ENCODE peak calls at places on chromosome 3, in eight cellular contexts. Q is GM23248, B is fibroblast of lung, T is neural progenitor cell, P is GM23338, H is endothelial cell of umbilical vein, Y is hepatocyte, W is astrocyte. J is an unnamed sample.

GRCh38 chr3:123489400-123490004 is 40.6 kb upstream of the ADCY5 start:
- DNase-seq in Q (peak; percentile 72), B (peak; percentile 38), T (peak; percentile 79), P (peak; percentile 84), H (peak; percentile 67), Y (peak; percentile 80), W (peak; percentile 19), J (peak; percentile 91)

GRCh38 chr3:185308126-185308754 is 54.4 kb upstream of the EHHADH start:
- DNase-seq in Q (peak; percentile 56), B (peak; percentile 30), T (peak; percentile 79), P (peak; percentile 95), H (peak; percentile 68), Y (peak; percentile 69), W (peak; percentile 12), J (peak; percentile 72)

GRCh38 chr3:119293761-119294401 is at the start of gene ARHGAP31:
- DNase-seq in Q (peak; percentile 81), B (peak; percentile 88), T (peak; percentile 73), P (peak; percentile 78), H (peak; percentile 90), Y (peak; percentile 72), W (peak; percentile 81), J (peak; percentile 64)

GRCh38 chr3:141795311-141795710 is 32.1 kb downstream of the GRK7 start:
- DNase-seq in Q (peak; percentile 25), B (no peak), T (no peak), P (no peak), H (no peak), Y (no peak), W (no peak), J (no peak)

GRCh38 chr3:16112910-16113504 is 61.5 kb upstream of the GALNT15 start:
- DNase-seq in Q (peak; percentile 93), B (peak; percentile 90), T (no peak), P (no peak), H (no peak), Y (no peak), W (peak; percentile 86), J (no peak)

GRCh38 chr3:160810360-160810759 is 54.3 kb downstream of the PPM1L start:
- DNase-seq in Q (peak; percentile 68), B (peak; percentile 35), T (no peak), P (no peak), H (no peak), Y (no peak), W (peak; percentile 9), J (no peak)

GRCh38 chr3:184448321-184449160 is 68.7 kb downstream of the CHRD start:
- DNase-seq in Q (peak; percentile 72), B (peak; percentile 99), T (no peak), P (no peak), H (peak; percentile 96), Y (peak; percentile 31), W (peak; percentile 99), J (no peak)

GRCh38 chr3:17077614-17078013 is 192.9 kb downstream of the PLCL2 start:
- DNase-seq in Q (peak; percentile 7), B (no peak), T (no peak), P (no peak), H (no peak), Y (no peak), W (no peak), J (no peak)

GRCh38 chr3:57957823-57958222 is 50.4 kb upstream of the FLNB start:
- DNase-seq in Q (no peak), B (no peak), T (no peak), P (no peak), H (no peak), Y (no peak), W (no peak), J (no peak)

GRCh38 chr3:146250449-146251382 is at the start of gene PLSCR4:
- DNase-seq in Q (peak; percentile 83), B (peak; percentile 81), T (peak; percentile 72), P (peak; percentile 73), H (peak; percentile 93), Y (peak; percentile 78), W (peak; percentile 62), J (no peak)

GRCh38 chr3:105353485-105354161 is 13.1 kb upstream of the ALCAM start:
- DNase-seq in Q (no peak), B (peak; percentile 73), T (peak; percentile 54), P (peak; percentile 72), H (peak; percentile 35), Y (peak; percentile 43), W (peak; percentile 67), J (no peak)

GRCh38 chr3:16391936-16392536 is 121.5 kb downstream of the RFTN1 start:
- DNase-seq in Q (no peak), B (no peak), T (no peak), P (no peak), H (no peak), Y (no peak), W (no peak), J (no peak)

GRCh38 chr3:16927485-16927884 is 42.7 kb downstream of the PLCL2 start:
- DNase-seq in Q (no peak), B (no peak), T (no peak), P (no peak), H (no peak), Y (no peak), W (no peak), J (no peak)

GRCh38 chr3:128432301-128432897 is 34.3 kb downstream of the DNAJB8 start:
- DNase-seq in Q (no peak), B (no peak), T (peak; percentile 55), P (peak; percentile 77), H (no peak), Y (no peak), W (no peak), J (no peak)
- TF ChIP-seq EZH2 in Q (peak; percentile 66), B (peak; percentile 78), T (peak; percentile 31), P (no peak), H (peak; percentile 92), Y (no peak), W (peak; percentile 84), J (no peak)

GRCh38 chr3:143814358-143814968 is 33.8 kb downstream of the SLC9A9 start:
- DNase-seq in Q (no peak), B (no peak), T (no peak), P (no peak), H (no peak), Y (no peak), W (no peak), J (no peak)
- TF ChIP-seq EZH2 in Q (no peak), B (no peak), T (no peak), P (no peak), H (no peak), Y (no peak), W (no peak), J (no peak)

GRCh38 chr3:50502584-50503423 is 630 bp downstream of the CACNA2D2 start:
- DNase-seq in Q (peak; percentile 9), B (no peak), T (peak; percentile 79), P (peak; percentile 70), H (no peak), Y (peak; percentile 17), W (no peak), J (no peak)
- TF ChIP-seq EZH2 in Q (peak; percentile 91), B (peak; percentile 67), T (no peak), P (peak; percentile 42), H (peak; percentile 96), Y (peak; percentile 54), W (peak; percentile 93), J (no peak)

DNA sequence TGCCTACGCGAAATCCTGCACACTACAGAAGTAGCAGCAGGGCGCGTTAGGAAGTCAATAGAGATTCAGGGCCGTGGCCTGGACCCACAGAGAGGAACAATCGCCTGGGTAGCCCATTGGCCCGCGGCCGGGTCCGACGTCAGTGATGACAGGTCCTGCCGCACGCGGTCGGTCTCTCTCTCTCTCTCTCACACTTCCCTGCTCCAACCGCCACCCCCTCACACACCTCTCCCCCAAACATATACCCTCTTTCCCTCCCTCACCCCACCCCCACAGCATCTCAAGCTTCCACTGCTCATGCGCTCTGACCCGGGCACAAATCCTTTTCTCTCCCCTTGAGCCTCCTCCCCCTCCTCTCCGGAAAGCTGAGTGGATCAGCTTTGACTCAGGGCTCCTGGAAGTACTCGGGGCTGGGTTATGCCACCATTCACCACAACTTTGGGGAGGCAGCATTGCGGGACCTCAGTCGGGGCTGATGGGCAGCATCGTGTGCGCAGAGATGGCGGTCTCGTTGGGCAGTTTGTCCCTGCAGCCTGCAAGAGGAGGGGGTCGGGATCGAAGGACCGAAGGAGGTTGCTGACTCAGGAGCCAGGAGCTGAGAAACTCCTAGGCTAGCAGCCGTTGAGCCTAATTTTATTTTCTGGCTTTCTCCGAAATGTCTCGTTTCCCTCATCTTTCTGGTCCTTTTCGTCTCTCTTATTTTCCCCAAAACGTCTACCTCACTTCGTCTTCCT is 9.0 kb downstream of the ZIC4 start:
- DNase-seq in Q (no peak), B (peak; percentile 63), T (peak; percentile 85), P (peak; percentile 94), H (no peak), Y (no peak), W (peak; percentile 48), J (no peak)
- TF ChIP-seq EZH2 in Q (no peak), B (peak; percentile 69), T (no peak), P (no peak), H (peak; percentile 18), Y (no peak), W (no peak), J (no peak)

DNA sequence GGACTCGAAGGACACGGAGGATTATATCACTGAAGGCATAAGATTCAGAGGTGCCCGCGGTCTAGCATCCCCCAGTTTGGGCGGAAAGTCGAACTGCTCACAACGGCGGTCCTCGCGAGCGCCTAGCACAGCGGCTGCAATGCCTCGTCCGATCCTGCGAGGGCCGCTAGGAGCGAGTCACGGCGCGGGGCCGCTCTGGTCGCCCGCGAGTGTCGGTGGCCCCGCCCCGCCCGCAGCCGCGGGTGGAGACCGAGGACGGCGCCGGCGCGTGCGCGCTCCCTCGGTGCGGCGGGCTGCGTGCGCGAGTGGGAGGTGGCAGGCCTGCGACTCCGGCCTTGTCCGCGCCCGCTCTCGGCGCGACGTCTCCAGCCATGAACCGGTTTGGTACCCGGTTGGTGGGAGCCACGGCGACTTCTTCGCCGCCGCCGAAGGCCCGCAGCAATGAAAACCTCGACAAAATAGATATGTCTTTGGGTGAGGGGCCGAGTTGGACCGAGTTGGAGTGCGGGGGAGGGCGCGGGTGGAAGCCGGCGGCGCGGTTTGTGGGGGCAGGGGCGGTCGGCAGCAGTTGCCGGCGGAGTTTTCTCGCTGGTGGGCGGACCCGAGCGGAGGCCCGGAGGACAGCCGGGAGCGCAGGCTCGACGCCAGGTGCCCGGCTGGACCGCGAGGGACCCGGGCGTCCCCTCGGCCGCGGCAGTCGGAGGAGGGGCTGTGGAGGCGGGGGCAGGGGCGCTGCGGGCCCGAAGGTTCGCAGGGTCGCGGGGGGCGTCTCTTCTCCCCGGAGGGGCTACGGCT is at the start of gene FYTTD1:
- DNase-seq in Q (peak; percentile 96), B (peak; percentile 83), T (peak; percentile 90), P (peak; percentile 77), H (peak; percentile 87), Y (peak; percentile 96), W (peak; percentile 65), J (peak; percentile 22)
- TF ChIP-seq EZH2 in Q (no peak), B (no peak), T (peak; percentile 53), P (no peak), H (no peak), Y (no peak), W (no peak), J (no peak)